ENCODE peak calls at places on chromosome 3, in four cellular contexts. K, I, B and H are unnamed samples.

GRCh38 chr3:13352621-13353131 is 67.4 kb downstream of the NUP210 start:
- DNase-seq in I (no peak), K (peak), B (no peak), H (no peak)

GRCh38 chr3:130901463-130902204 is 7.8 kb downstream of the ATP2C1 start:
- DNase-seq in B (no peak), I (no peak), K (no peak), H (no peak)

GRCh38 chr3:101138817-101139216 is 145.6 kb upstream of the ABI3BP start:
- DNase-seq in B (no peak), I (no peak), K (no peak), H (no peak)

GRCh38 chr3:188573929-188574317 is 420.0 kb downstream of the LPP start:
- DNase-seq in B (no peak), I (no peak), K (no peak), H (no peak)

GRCh38 chr3:17420668-17421067 is 321.8 kb downstream of the TBC1D5 start:
- DNase-seq in B (no peak), I (no peak), K (peak), H (no peak)

GRCh38 chr3:187745201-187746058 is at the start of gene BCL6:
- DNase-seq in I (peak), K (peak), B (peak), H (peak)

GRCh38 chr3:185960518-185961288 is 22.9 kb upstream of the TRA2B start:
- DNase-seq in K (no peak), I (no peak), B (no peak), H (no peak)

GRCh38 chr3:114121996-114122709 is 56.7 kb downstream of the DRD3 start:
- DNase-seq in I (no peak), K (peak), B (no peak), H (no peak)

GRCh38 chr3:172074578-172074977 is 35.2 kb downstream of the FNDC3B start:
- DNase-seq in B (no peak), K (no peak), I (no peak), H (no peak)

GRCh38 chr3:85939026-85939616 is 980.3 kb downstream of the CADM2 start:
- DNase-seq in K (no peak), I (no peak), B (no peak), H (no peak)

GRCh38 chr3:182138388-182138787 is 426.7 kb downstream of the SOX2 start:
- DNase-seq in I (no peak), K (no peak), B (no peak), H (no peak)

GRCh38 chr3:42541079-42541478 is 38.6 kb downstream of the VIPR1 start:
- DNase-seq in I (no peak), B (no peak), K (no peak), H (no peak)

GRCh38 chr3:70726096-70726745 is 413.8 kb upstream of the MDFIC2 start:
- DNase-seq in B (no peak), K (peak), I (no peak), H (no peak)
- H2BK12ac ChIP-seq in B (no peak), K (no peak), I (no peak), H (no peak)

DNA sequence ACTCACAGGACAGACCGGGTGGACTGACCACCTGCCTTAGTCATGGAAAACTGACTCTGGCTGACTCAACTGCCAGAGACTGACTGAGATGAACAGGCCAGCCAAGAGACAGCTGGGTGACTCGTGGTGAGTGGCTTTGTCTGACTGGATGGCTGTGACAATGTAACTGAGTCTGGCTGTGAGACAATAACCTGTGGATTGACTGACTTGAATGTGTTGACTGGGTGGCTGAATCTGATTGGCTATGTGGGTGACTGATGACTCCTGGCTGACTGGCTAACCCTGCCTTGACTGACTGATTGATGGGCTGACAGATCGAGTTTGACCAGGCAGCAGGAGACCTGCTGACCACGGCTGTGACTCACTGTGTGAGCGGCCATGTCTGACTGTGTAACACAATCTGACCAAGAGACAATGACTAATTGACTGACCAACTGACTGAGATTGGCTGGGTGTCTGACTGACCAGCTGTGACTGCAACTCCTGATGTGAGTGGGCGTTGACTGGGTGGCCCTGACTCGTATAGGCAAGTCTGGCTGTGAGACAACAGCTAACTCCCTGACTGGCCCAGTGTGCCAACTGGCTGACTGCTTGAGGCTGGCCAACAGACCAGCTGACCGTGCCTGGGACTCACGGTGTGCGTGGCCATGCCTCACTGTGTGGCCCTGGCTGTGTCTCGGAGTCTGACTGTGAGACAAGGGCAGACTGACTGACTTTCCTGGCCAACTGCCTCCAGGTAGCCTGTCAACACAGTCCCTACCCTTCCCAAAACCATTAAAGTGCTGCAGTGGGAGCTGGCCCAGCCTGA is 509.1 kb downstream of the SHQ1 start:
- DNase-seq in B (no peak), I (no peak), K (peak), H (no peak)
- H2BK12ac ChIP-seq in B (no peak), I (no peak), K (peak), H (peak)

DNA sequence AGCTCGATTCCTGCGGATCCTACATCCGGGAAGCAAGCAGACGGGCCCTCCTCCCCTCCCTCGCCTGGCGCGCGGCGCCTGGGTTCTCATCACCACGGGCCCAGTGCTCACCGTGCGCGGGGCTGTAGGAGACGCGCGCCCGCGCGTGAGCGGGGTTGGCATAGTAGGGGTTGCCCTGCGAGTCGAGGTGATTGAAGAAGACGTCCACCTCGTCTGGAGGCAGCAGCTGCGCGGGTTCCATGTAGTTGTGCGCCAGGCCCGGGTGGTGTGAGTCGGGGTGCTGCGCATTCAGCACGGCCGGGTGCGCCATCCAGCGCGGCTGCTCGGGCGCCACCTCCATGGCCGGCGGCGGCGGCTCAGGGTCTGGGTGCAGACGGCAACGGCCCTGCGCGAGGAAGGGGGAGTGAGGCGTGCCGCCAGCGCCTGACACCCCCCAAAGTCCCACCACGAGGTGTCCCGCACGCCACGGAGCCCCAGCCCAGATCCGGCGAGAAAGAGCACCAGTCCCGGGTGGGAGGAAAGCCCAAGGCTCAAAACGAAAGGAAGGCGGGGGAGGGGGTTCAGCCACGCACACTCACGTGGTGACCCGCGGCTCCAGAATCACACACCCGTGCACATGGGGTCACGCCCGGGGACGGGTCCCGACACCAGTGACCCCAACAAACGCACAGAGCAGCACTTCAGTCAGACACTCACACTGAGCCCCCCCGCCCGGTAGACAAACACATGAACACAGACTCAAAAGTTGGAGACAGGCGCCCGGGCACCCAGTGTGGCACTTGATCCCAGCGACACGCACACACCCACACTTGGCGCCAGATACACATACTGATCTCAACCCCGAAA is 6.1 kb downstream of the GATA2 start:
- DNase-seq in I (no peak), K (peak), B (peak), H (no peak)
- H2BK12ac ChIP-seq in I (peak), K (no peak), B (no peak), H (peak)

DNA sequence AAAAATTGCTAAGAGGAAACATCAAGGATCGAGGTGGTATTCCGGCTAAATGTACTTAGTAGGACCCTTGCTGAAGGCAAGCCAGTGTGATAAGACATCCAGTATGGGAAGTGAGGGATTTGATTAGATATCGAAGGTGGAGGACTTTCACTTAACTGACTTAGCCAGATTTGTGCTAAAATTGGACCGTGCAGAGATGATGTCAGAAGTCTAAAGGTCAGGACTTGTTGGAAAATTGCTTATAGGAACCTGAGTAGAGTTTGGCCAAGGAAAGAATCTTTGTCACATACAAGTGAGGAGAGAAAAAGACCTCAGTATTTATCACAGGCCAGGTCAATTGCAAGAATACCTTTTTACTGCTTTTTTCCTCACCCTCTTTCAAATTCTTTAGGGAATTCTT is 30.9 kb upstream of the PYDC2 start:
- DNase-seq in K (no peak), I (no peak), B (no peak), H (no peak)
- H2BK12ac ChIP-seq in K (no peak), I (no peak), B (no peak), H (no peak)

GRCh38 chr3:55485208-55485791 is 1.8 kb downstream of the WNT5A start:
- DNase-seq in B (peak), K (peak), I (peak), H (no peak)
- H2BK12ac ChIP-seq in B (no peak), K (peak), I (no peak), H (peak)

GRCh38 chr3:99647081-99647480 is 8.7 kb downstream of the COL8A1 start:
- DNase-seq in B (no peak), K (peak), I (no peak), H (no peak)

GRCh38 chr3:99648091-99648490 is 9.7 kb downstream of the COL8A1 start:
- DNase-seq in I (no peak), K (peak), B (no peak), H (no peak)

GRCh38 chr3:99656606-99657005 is 18.2 kb downstream of the COL8A1 start:
- DNase-seq in B (no peak), K (no peak), I (no peak), H (no peak)

GRCh38 chr3:99648496-99648895 is 10.1 kb downstream of the COL8A1 start:
- DNase-seq in B (no peak), K (no peak), I (no peak), H (no peak)

GRCh38 chr3:99651561-99651960 is 13.2 kb downstream of the COL8A1 start:
- DNase-seq in K (peak), I (no peak), B (no peak), H (no peak)
- H2BK12ac ChIP-seq in K (peak), I (no peak), B (no peak), H (no peak)

GRCh38 chr3:9916734-9917680 is at the start of gene IL17RC:
- DNase-seq in I (no peak), K (peak), B (peak), H (peak)
- H2BK12ac ChIP-seq in I (peak), K (peak), B (no peak), H (no peak)